ENCODE peak calls at places on chromosomes 12 and 14, in ten cellular contexts. P, T, U, E, V, G, K, B, L and F are unnamed samples.

GRCh38 chr12:11793896-11794295 is 144.4 kb downstream of the ETV6 start:
- DNase-seq in U (no peak), K (no peak), V (no peak), P (no peak), E (no peak), L (no peak), G (no peak), B (no peak), T (no peak), F (no peak)

GRCh38 chr14:74917646-74918081 is 5.4 kb downstream of the RPS6KL1 start:
- DNase-seq in G (no peak), T (no peak), B (no peak), V (peak), P (peak), U (no peak), L (peak), K (no peak), E (no peak), F (no peak)

GRCh38 chr12:42560977-42561376 is 28.6 kb downstream of the PRICKLE1 start:
- DNase-seq in B (no peak), E (no peak), L (no peak), V (no peak), P (peak), G (no peak), U (no peak), T (no peak), K (no peak), F (no peak)

GRCh38 chr12:38053655-38054464 is 262.7 kb upstream of the ALG10B start:
- DNase-seq in P (no peak), L (no peak), B (no peak), V (no peak), T (no peak), E (no peak), G (no peak), K (no peak), U (peak), F (no peak)

GRCh38 chr12:98345308-98345876 is 170.0 kb upstream of the TMPO start:
- DNase-seq in K (peak), V (peak), B (no peak), T (no peak), P (no peak), L (no peak), G (no peak), U (no peak), E (no peak), F (no peak)

GRCh38 chr14:93103392-93104080 is 12.2 kb downstream of the ITPK1 start:
- DNase-seq in G (peak), K (no peak), V (peak), P (peak), U (peak), B (peak), L (no peak), T (peak), E (peak), F (no peak)

GRCh38 chr14:26323781-26324363 is 274.0 kb downstream of the NOVA1 start:
- DNase-seq in G (no peak), L (no peak), E (no peak), B (no peak), P (no peak), V (no peak), U (no peak), T (no peak), K (no peak), F (no peak)

GRCh38 chr14:22482085-22482694 is 106.8 kb downstream of the DAD1 start:
- DNase-seq in B (no peak), V (no peak), K (no peak), U (no peak), E (no peak), T (no peak), G (no peak), L (no peak), P (no peak), F (no peak)

GRCh38 chr12:1552978-1553471 is 41.4 kb downstream of the FBXL14 start:
- DNase-seq in T (no peak), E (no peak), U (no peak), G (peak), B (no peak), P (no peak), L (no peak), K (no peak), V (no peak), F (no peak)

GRCh38 chr12:93229494-93230310 is 148.0 kb upstream of the NUDT4 start:
- DNase-seq in V (peak), P (peak), B (no peak), L (no peak), E (no peak), T (no peak), K (no peak), G (peak), U (no peak), F (no peak)

GRCh38 chr14:81313775-81314429 is 86.2 kb downstream of the STON2 start:
- DNase-seq in V (peak), L (no peak), P (no peak), U (no peak), T (no peak), E (no peak), B (no peak), G (no peak), K (no peak), F (no peak)

GRCh38 chr12:96219700-96220206 is 25.6 kb downstream of the ELK3 start:
- DNase-seq in P (peak), E (no peak), L (peak), T (no peak), K (no peak), V (peak), B (no peak), U (peak), G (peak), F (peak)

GRCh38 chr14:77066555-77067172 is 31.4 kb upstream of the CIPC start:
- DNase-seq in B (no peak), L (no peak), E (no peak), T (no peak), V (no peak), U (no peak), P (peak), K (no peak), G (no peak), F (no peak)

GRCh38 chr14:104650057-104650980 is 39.1 kb upstream of the INF2 start:
- DNase-seq in E (peak), B (peak), U (peak), T (peak), L (no peak), P (peak), K (peak), V (peak), G (peak), F (peak)

GRCh38 chr12:48388938-48389337 is 38.2 kb upstream of the ZNF641 start:
- DNase-seq in E (no peak), L (no peak), B (no peak), P (peak), G (peak), T (no peak), U (no peak), V (peak), K (no peak), F (no peak)

GRCh38 chr14:50666772-50667490 is 1.2 kb downstream of the SAV1 start:
- DNase-seq in E (peak), T (no peak), P (peak), G (peak), V (peak), B (peak), L (no peak), K (no peak), U (no peak), F (peak)

GRCh38 chr12:105888696-105889095 is 250.1 kb downstream of the NUAK1 start:
- DNase-seq in E (no peak), P (peak), T (no peak), K (no peak), V (no peak), G (no peak), L (no peak), U (no peak), B (no peak), F (no peak)

GRCh38 chr12:57229634-57230380 is at the start of gene SHMT2:
- DNase-seq in U (peak), L (peak), B (peak), E (peak), V (peak), G (peak), K (peak), P (peak), T (peak), F (peak)

GRCh38 chr12:27523305-27523641 is 733 bp upstream of the PPFIBP1 start:
- DNase-seq in K (no peak), V (no peak), U (no peak), G (no peak), E (no peak), P (no peak), T (no peak), L (no peak), B (no peak), F (no peak)